ENCODE peak calls at places on chromosomes 3 and 15, in four cellular contexts. X, Y, D and I are unnamed samples.

GRCh38 chr3:50509715-50510114 is 6.3 kb upstream of the CACNA2D2 start:
- DNase-seq in X (no peak), Y (no peak), D (no peak), I (no peak)

GRCh38 chr15:68337826-68338225 is 60.3 kb downstream of the FEM1B start:
- DNase-seq in X (no peak), Y (no peak), D (no peak), I (no peak)

GRCh38 chr3:5310509-5310908 is 123.0 kb downstream of the EDEM1 start:
- DNase-seq in X (no peak), Y (no peak), D (no peak), I (no peak)

GRCh38 chr15:50653156-50653743 is 33.3 kb downstream of the TRPM7 start:
- DNase-seq in X (no peak), Y (no peak), D (no peak), I (no peak)

GRCh38 chr15:58447244-58448010 is 15.6 kb downstream of the LIPC start:
- DNase-seq in X (no peak), Y (no peak), D (no peak), I (no peak)

GRCh38 chr15:89358755-89359439 is 24.3 kb upstream of the POLG start:
- DNase-seq in X (peak; percentile 81), Y (peak; percentile 71), D (no peak), I (peak; percentile 89)

GRCh38 chr15:78909791-78910228 is 35.0 kb downstream of the CTSH start:
- DNase-seq in X (no peak), Y (no peak), D (peak; percentile 17), I (no peak)

GRCh38 chr3:38136272-38136806 is 588 bp downstream of the ACAA1 start:
- DNase-seq in X (peak; percentile 30), Y (no peak), D (peak; percentile 14), I (no peak)

GRCh38 chr3:76147846-76148245 is 362.5 kb upstream of the ZNF717 start:
- DNase-seq in X (no peak), Y (no peak), D (no peak), I (no peak)

GRCh38 chr15:79209690-79210089 is 72.8 kb upstream of the ANKRD34C start:
- DNase-seq in X (no peak), Y (no peak), D (no peak), I (no peak)

GRCh38 chr3:172929451-172929850 is 178.9 kb downstream of the ECT2 start:
- DNase-seq in X (no peak), Y (no peak), D (no peak), I (no peak)

GRCh38 chr3:111165411-111165810 is 93.8 kb downstream of the NECTIN3 start:
- DNase-seq in X (no peak), Y (no peak), D (no peak), I (no peak)

GRCh38 chr15:33022629-33023028 is 171.9 kb downstream of the FMN1 start:
- DNase-seq in X (peak; percentile 73), Y (no peak), D (no peak), I (peak; percentile 14)

GRCh38 chr3:55327131-55327920 is 159.8 kb downstream of the WNT5A start:
- DNase-seq in X (no peak), Y (no peak), D (no peak), I (no peak)

GRCh38 chr3:134249935-134250716 is 533 bp downstream of the RYK start:
- DNase-seq in X (peak; percentile 70), Y (peak; percentile 48), D (peak; percentile 32), I (peak; percentile 44)

GRCh38 chr3:128482857-128483656 is 9.9 kb downstream of the GATA2 start:
- DNase-seq in X (no peak), Y (no peak), D (no peak), I (no peak)

GRCh38 chr3:43997788-43998373 is 243.8 kb upstream of the TOPAZ1 start:
- DNase-seq in X (no peak), Y (no peak), D (no peak), I (no peak)

GRCh38 chr15:56356616-56357015 is 8.6 kb upstream of the TEX9 start:
- DNase-seq in X (no peak), Y (no peak), D (peak; percentile 50), I (no peak)

GRCh38 chr3:150114873-150115570 is 144.3 kb upstream of the PFN2 start:
- DNase-seq in X (no peak), Y (no peak), D (no peak), I (no peak)

GRCh38 chr15:93029613-93030429 is 59.2 kb downstream of the RGMA start:
- DNase-seq in X (no peak), Y (peak; percentile 33), D (no peak), I (no peak)

GRCh38 chr3:57726395-57726794 is 29.7 kb upstream of the SLMAP start:
- DNase-seq in X (no peak), Y (no peak), D (no peak), I (no peak)

GRCh38 chr3:58743296-58743695 is 76.7 kb upstream of the FAM3D start:
- DNase-seq in X (no peak), Y (no peak), D (peak; percentile 37), I (no peak)

GRCh38 chr3:118729546-118729945 is 305.1 kb downstream of the IGSF11 start:
- DNase-seq in X (no peak), Y (no peak), D (no peak), I (no peak)

GRCh38 chr15:70109982-70110381 is 12.3 kb upstream of the TLE3 start:
- DNase-seq in X (no peak), Y (no peak), D (no peak), I (no peak)

GRCh38 chr3:162721736-162722135 is 1225.1 kb downstream of the OTOL1 start:
- DNase-seq in X (no peak), Y (no peak), D (no peak), I (no peak)

GRCh38 chr3:123658118-123658859 is 73.4 kb upstream of the HACD2 start:
- DNase-seq in X (peak; percentile 61), Y (no peak), D (no peak), I (no peak)

GRCh38 chr15:99963976-99964375 is 230.7 kb upstream of the LYSMD4 start:
- DNase-seq in X (no peak), Y (no peak), D (no peak), I (no peak)

GRCh38 chr3:126212629-126213375 is 32.4 kb upstream of the ALDH1L1 start:
- DNase-seq in X (peak; percentile 32), Y (peak; percentile 44), D (no peak), I (no peak)

GRCh38 chr3:118991775-118992174 is 42.9 kb downstream of the IGSF11 start:
- DNase-seq in X (peak; percentile 28), Y (no peak), D (no peak), I (peak; percentile 61)

GRCh38 chr15:68631621-68632051 is 52.8 kb downstream of the CORO2B start:
- DNase-seq in X (no peak), Y (no peak), D (no peak), I (no peak)

GRCh38 chr15:39599871-39600270 is 19.0 kb downstream of the THBS1 start:
- DNase-seq in X (no peak), Y (no peak), D (no peak), I (no peak)

GRCh38 chr3:47416041-47416440 is 35.2 kb downstream of the PTPN23 start:
- DNase-seq in X (peak; percentile 39), Y (peak; percentile 40), D (no peak), I (no peak)

GRCh38 chr3:189685854-189686253 is 54.7 kb downstream of the TP63 start:
- DNase-seq in X (no peak), Y (no peak), D (no peak), I (no peak)

GRCh38 chr3:112789787-112790186 is 56.9 kb downstream of the CD200R1L start:
- DNase-seq in X (no peak), Y (no peak), D (no peak), I (no peak)

GRCh38 chr3:102169915-102170479 is 264.8 kb upstream of the ZPLD1 start:
- DNase-seq in X (no peak), Y (no peak), D (no peak), I (no peak)

GRCh38 chr3:59386165-59386564 is 336.3 kb upstream of the CFAP20DC start:
- DNase-seq in X (no peak), Y (no peak), D (peak; percentile 69), I (no peak)

GRCh38 chr15:48590704-48591103 is 54.8 kb downstream of the FBN1 start:
- DNase-seq in X (no peak), Y (no peak), D (no peak), I (no peak)

GRCh38 chr3:70811880-70812279 is 499.4 kb upstream of the MDFIC2 start:
- DNase-seq in X (no peak), Y (no peak), D (no peak), I (no peak)

GRCh38 chr3:170506556-170506955 is 79.3 kb downstream of the SLC7A14 start:
- DNase-seq in X (no peak), Y (no peak), D (no peak), I (no peak)